ENCODE peak calls at places on chromosomes 13 and 19, in six cellular contexts. X is uterus, U is thoracic aorta, A is stomach, G is PC-9, M is fibroblast of the aortic adventitia. R is an unnamed sample.

GRCh38 chr13:23609414-23610186 is 39.4 kb downstream of the TNFRSF19 start:
- DNase-seq in X (peak), U (no peak), A (no peak), G (no peak), M (peak), R (peak)

GRCh38 chr19:16445238-16446107 is 26.3 kb downstream of the EPS15L1 start:
- DNase-seq in X (no peak), U (no peak), A (no peak), G (no peak), M (no peak), R (peak)

GRCh38 chr13:94154362-94154761 is 325.1 kb downstream of the DCT start:
- DNase-seq in X (no peak), U (no peak), A (peak), G (no peak), M (peak), R (peak)

GRCh38 chr19:11617207-11618062 is 20.2 kb downstream of the ZNF627 start:
- DNase-seq in X (no peak), U (no peak), A (no peak), G (no peak), M (no peak), R (peak)

GRCh38 chr13:36685912-36686311 is 12.1 kb downstream of the SERTM1 start:
- DNase-seq in X (peak), U (no peak), A (no peak), G (no peak), M (peak), R (peak)

GRCh38 chr13:32381539-32381938 is 46.4 kb downstream of the N4BP2L1 start:
- DNase-seq in X (no peak), U (no peak), A (no peak), G (no peak), M (peak), R (peak)

GRCh38 chr13:94813920-94814500 is 101.7 kb upstream of the SOX21 start:
- DNase-seq in X (no peak), U (no peak), A (no peak), G (no peak), M (no peak), R (no peak)

GRCh38 chr13:97279913-97280312 is 57.8 kb downstream of the MBNL2 start:
- DNase-seq in X (no peak), U (no peak), A (no peak), G (no peak), M (peak), R (peak)

GRCh38 chr13:37870895-37871550 is 1.5 kb upstream of the TRPC4 start:
- DNase-seq in X (no peak), U (no peak), A (no peak), G (peak), M (peak), R (peak)

GRCh38 chr19:45507864-45508680 is 793 bp downstream of the VASP start:
- DNase-seq in X (peak), U (no peak), A (peak), G (peak), M (peak), R (no peak)

GRCh38 chr13:100063333-100063732 is 25.6 kb upstream of the PCCA start:
- DNase-seq in X (no peak), U (no peak), A (no peak), G (no peak), M (no peak), R (peak)

GRCh38 chr13:28035146-28035782 is 46.8 kb upstream of the URAD start:
- DNase-seq in X (no peak), U (no peak), A (no peak), G (no peak), M (no peak), R (no peak)

GRCh38 chr13:21014139-21014665 is 47.2 kb downstream of the LATS2 start:
- DNase-seq in X (no peak), U (no peak), A (no peak), G (no peak), M (no peak), R (no peak)

GRCh38 chr13:20573186-20573585 is 6.2 kb downstream of the IFT88 start:
- DNase-seq in X (no peak), U (no peak), A (no peak), G (no peak), M (no peak), R (no peak)

GRCh38 chr19:13633109-13633508 is 126.8 kb upstream of the CACNA1A start:
- DNase-seq in X (no peak), U (no peak), A (peak), G (no peak), M (peak), R (peak)

GRCh38 chr13:62483774-62484173 is 1068.1 kb upstream of the PCDH20 start:
- DNase-seq in X (no peak), U (no peak), A (no peak), G (no peak), M (no peak), R (no peak)

GRCh38 chr13:41456768-41457588 is at the start of gene RGCC:
- DNase-seq in X (peak), U (peak), A (peak), G (peak), M (no peak), R (peak)

GRCh38 chr13:74145249-74145970 is 11.2 kb upstream of the KLF12 start:
- DNase-seq in X (no peak), U (no peak), A (no peak), G (no peak), M (peak), R (peak)

DNA sequence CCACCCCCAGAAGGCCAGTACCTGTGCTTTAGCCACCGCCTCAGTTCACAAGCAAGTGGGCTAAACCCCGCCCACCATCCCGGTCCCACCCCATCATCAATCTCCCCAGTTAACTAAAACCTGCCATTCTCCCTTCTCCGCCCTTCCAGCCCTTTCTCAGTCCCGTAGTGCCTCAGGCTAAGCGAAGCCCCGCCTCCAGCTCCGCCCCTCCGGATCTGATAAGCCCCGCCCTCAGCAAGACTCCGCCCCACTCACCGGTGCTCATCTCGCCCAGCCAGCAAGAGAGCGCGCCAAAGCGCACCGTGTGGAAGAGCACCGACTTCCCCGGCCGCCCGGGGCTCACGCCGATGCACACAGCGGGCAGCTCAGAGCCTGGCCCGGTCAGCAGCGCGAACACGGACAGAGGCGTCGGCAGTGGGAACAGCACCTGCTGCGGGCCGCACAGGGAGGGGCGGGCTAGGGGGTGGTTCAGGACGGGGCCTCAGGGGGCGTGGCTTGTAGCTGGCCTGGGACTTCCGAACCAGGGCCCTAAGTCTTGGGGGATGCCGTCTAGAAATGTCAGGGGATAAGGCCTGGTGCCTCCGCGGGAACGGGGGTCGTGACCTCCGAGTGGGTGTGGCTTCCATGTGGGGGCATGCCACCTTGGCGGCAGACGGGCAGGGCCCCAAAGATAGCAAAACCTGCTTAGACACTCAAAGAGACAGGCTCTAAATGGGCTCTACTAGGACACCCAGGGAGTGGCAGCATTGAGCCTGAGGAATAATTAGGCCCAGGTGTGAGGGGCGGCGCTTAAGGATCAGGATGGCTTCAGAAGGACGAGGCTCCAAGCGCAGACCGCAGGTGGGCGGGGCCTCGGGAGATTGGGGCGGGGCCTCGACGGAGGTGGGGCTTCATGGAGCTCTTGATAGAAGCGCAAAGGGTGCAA is 21.4 kb downstream of the MAP4K1 start:
- DNase-seq in X (no peak), U (no peak), A (peak), G (peak), M (no peak), R (no peak)
- H3K4me3 ChIP-seq in X (no peak), U (peak), A (peak), G (peak), M (no peak), R (no peak)

GRCh38 chr13:110274687-110275086 is 32.3 kb downstream of the COL4A1 start:
- DNase-seq in X (peak), U (no peak), A (no peak), G (no peak), M (peak), R (no peak)
- TF ChIP-seq CTCF in X (no peak), U (peak), A (no peak), G (no peak), M (peak), R (peak)

GRCh38 chr19:10520652-10521318 is 3.5 kb upstream of the S1PR5 start:
- DNase-seq in X (no peak), U (no peak), A (peak), G (peak), M (no peak), R (no peak)
- H3K4me3 ChIP-seq in X (no peak), U (no peak), A (no peak), G (no peak), M (no peak), R (no peak)

DNA sequence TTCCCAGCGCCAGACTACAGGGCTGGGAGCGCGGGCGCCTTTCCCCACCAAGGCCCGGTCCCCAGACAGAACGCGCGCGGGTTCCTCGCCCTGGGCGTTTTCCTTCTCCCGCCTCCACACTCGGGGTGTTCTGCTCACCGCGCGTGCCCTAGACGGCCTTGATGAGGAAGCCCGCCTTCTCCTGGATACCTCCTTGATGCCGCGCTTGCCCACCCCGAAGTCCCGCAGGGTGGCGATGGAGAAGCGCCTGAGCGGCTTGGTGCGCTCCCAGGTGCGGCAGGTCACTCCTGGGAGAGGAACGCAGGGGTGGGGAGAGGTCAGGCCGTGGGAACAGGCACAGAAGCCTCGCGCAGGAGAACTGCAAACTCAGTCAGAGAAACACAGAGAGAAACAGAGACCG is 34.8 kb downstream of the CYP2B6 start:
- DNase-seq in X (no peak), U (no peak), A (no peak), G (no peak), M (no peak), R (no peak)
- TF ChIP-seq CTCF in X (no peak), U (no peak), A (no peak), G (no peak), M (no peak), R (no peak)

GRCh38 chr19:53980553-53981407 is 10.7 kb upstream of the CACNG6 start:
- DNase-seq in X (no peak), U (no peak), A (no peak), G (peak), M (peak), R (peak)

GRCh38 chr19:53977429-53977990 is 13.9 kb upstream of the CACNG6 start:
- DNase-seq in X (peak), U (peak), A (peak), G (peak), M (peak), R (peak)

GRCh38 chr19:53978975-53979801 is 12.2 kb upstream of the CACNG6 start:
- DNase-seq in X (no peak), U (no peak), A (no peak), G (no peak), M (no peak), R (no peak)

GRCh38 chr19:53981408-53981998 is 9.9 kb upstream of the CACNG6 start:
- DNase-seq in X (no peak), U (no peak), A (no peak), G (no peak), M (no peak), R (no peak)

GRCh38 chr19:53977991-53978731 is 13.3 kb upstream of the CACNG6 start:
- DNase-seq in X (peak), U (peak), A (no peak), G (no peak), M (peak), R (peak)
- H3K4me3 ChIP-seq in X (no peak), U (peak), A (peak), G (no peak), M (peak), R (peak)

GRCh38 chr13:25490236-25490635 is 118.5 kb downstream of the ATP8A2 start:
- DNase-seq in X (no peak), U (no peak), A (no peak), G (no peak), M (no peak), R (no peak)

GRCh38 chr13:25494708-25495411 is 123.1 kb downstream of the ATP8A2 start:
- DNase-seq in X (no peak), U (no peak), A (no peak), G (no peak), M (no peak), R (no peak)

GRCh38 chr13:25489238-25489637 is 117.5 kb downstream of the ATP8A2 start:
- DNase-seq in X (no peak), U (no peak), A (no peak), G (no peak), M (no peak), R (no peak)

DNA sequence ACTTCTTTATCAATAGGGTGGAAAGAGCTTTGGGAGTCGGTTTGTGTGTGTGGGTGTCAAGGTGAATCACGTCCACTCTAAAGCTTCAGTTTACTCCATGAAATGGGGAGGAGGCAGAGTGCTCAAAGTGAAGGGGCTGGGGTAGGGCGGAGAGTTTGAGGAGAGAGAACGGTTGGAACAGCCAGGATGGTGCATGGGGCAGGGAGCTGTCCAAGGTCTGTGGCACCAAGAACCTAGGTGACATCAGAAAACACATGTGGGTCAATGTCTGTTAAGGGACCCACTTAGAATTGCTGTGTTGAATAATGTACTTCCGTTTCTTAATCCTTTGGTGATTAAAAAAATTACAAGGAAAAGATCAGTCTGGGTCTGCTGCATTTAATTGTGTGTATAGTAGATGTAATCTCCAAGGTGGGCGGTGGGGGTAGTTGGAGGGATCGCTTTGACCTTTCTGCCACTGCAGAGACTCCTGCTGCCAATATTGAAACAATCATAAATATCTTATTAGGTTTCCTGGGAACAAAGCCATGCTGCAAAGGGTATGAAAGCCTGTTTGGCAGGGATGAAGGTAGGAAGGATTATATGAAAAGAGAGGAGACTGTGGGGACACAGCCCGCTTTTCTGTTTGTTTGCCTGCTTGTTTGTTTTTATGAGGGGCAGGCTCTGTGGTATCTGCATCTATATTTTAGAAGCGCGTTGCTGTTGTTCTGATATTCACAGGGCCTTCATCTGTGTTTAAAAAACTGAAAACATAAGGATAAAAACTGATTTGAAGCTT is 122.3 kb downstream of the ATP8A2 start:
- DNase-seq in X (no peak), U (no peak), A (no peak), G (no peak), M (no peak), R (no peak)
- TF ChIP-seq CTCF in X (no peak), U (no peak), A (no peak), G (no peak), M (no peak), R (no peak)

GRCh38 chr19:58395979-58396627 is 647 bp downstream of the RNF225 start:
- DNase-seq in X (no peak), U (no peak), A (no peak), G (no peak), M (no peak), R (peak)
- H3K4me3 ChIP-seq in X (no peak), U (no peak), A (no peak), G (no peak), M (no peak), R (no peak)

DNA sequence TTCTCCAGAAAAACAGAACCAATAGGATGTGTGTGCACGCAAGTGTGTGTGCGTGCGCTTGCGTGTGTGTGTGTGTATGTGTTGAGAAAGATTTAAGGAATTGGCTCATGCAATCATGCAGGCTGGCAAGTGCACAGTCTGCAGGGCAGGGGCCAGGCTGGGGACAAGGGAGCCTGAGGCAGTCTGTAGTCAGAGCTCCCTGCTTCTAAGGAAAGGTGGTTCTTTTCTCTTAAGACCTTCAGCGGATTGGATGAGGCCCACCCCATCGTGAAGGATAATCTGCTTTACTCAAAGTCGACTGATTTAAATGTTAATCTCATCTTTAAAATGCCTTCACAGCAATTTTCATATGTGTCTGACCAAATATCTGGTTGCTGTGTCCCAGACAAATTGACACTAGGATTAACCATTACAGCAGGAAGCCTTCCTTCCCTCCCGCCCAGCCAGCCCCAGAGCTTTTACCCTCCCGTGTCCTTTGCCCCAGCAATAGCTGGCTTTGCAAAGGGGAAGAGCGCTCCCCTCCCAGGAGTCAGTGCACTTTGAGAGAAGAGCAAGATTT is 15.0 kb upstream of the NAXD start:
- DNase-seq in X (no peak), U (no peak), A (no peak), G (no peak), M (no peak), R (no peak)
- TF ChIP-seq CTCF in X (no peak), U (no peak), A (no peak), G (no peak), M (no peak), R (no peak)

GRCh38 chr19:36972594-36972993 is 56.5 kb downstream of the ZNF568 start:
- DNase-seq in X (no peak), U (no peak), A (no peak), G (no peak), M (no peak), R (no peak)

GRCh38 chr19:36973021-36973843 is 57.1 kb downstream of the ZNF568 start:
- DNase-seq in X (peak), U (peak), A (peak), G (peak), M (peak), R (peak)

GRCh38 chr19:36973844-36974195 is 57.7 kb downstream of the ZNF568 start:
- DNase-seq in X (no peak), U (no peak), A (no peak), G (no peak), M (no peak), R (no peak)
- H3K4me3 ChIP-seq in X (peak), U (peak), A (peak), G (no peak), M (peak), R (peak)

DNA sequence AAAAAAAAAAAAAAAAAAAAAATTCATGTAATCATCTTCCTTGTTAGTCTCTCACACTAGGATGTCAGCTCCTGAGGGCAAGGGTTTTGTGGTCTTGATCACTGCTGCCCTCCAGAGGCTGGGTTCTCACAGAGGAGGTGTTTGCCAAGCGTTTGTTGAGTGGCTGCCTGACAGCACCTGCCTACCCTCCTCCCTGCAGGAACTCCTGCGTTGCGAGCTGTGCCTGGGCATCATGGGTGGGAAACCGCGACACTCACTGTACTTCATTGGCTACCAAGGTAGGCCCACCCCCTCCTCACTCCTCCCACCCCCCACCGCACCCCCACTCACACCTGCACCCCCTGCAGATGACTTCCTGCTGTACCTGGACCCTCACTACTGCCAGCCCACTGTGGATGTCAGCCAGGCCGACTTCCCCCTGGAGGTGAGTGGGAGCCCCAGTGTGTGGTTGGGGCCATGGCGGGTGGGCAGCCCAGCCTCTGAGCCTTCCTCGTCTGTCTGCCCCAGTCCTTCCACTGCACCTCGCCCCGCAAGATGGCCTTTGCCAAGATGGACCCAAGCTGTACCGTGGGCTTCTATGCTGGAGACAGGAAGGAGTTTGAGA is 8.1 kb downstream of the ATG4D start:
- DNase-seq in X (no peak), U (no peak), A (peak), G (peak), M (peak), R (peak)
- TF ChIP-seq CTCF in X (no peak), U (no peak), A (no peak), G (peak), M (peak), R (peak)

R was measured in fibroblast of mammary gland.